ENCODE peak calls at places on chromosomes 16 and 17, in eight cellular contexts. B is adrenal gland, V is uterus, C is foreskin fibroblast, U is NB4, Q is A549, P is AG09309, W is pancreas. A is an unnamed sample.

GRCh38 chr16:54241525-54241924 is 45.1 kb downstream of the IRX3 start:
- DNase-seq in B (no peak), V (no peak), C (no peak), U (no peak), Q (no peak), P (no peak), W (no peak), A (no peak)

GRCh38 chr17:10836966-10837599 is 804 bp downstream of the PIRT start:
- DNase-seq in B (no peak), V (no peak), C (no peak), U (no peak), Q (no peak), P (no peak), W (no peak), A (no peak)

GRCh38 chr17:42107597-42108576 is 4.6 kb downstream of the DHX58 start:
- DNase-seq in B (peak), V (peak), C (no peak), U (peak), Q (peak), P (no peak), W (peak), A (peak)

GRCh38 chr17:46782250-46782953 is 36.1 kb downstream of the WNT3 start:
- DNase-seq in B (no peak), V (no peak), C (no peak), U (peak), Q (peak), P (no peak), W (no peak), A (peak)

GRCh38 chr17:63033142-63033541 is 67.1 kb downstream of the TANC2 start:
- DNase-seq in B (no peak), V (no peak), C (no peak), U (no peak), Q (no peak), P (no peak), W (no peak), A (no peak)

GRCh38 chr17:4986951-4987766 is at the start of gene CAMTA2:
- DNase-seq in B (peak), V (peak), C (peak), U (peak), Q (peak), P (no peak), W (peak), A (peak)

GRCh38 chr16:1958715-1959268 is 546 bp upstream of the NDUFB10 start:
- DNase-seq in B (peak), V (peak), C (no peak), U (no peak), Q (no peak), P (no peak), W (peak), A (no peak)

GRCh38 chr16:46727184-46727583 is 21.0 kb downstream of the MYLK3 start:
- DNase-seq in B (no peak), V (no peak), C (no peak), U (no peak), Q (no peak), P (no peak), W (no peak), A (no peak)

GRCh38 chr16:24838554-24839266 is 7.1 kb upstream of the SLC5A11 start:
- DNase-seq in B (no peak), V (no peak), C (peak), U (peak), Q (peak), P (peak), W (no peak), A (peak)

GRCh38 chr16:69476920-69477418 is 52.5 kb downstream of the CYB5B start:
- DNase-seq in B (peak), V (no peak), C (peak), U (no peak), Q (peak), P (peak), W (no peak), A (peak)

GRCh38 chr16:84302111-84302954 is 7.7 kb downstream of the WFDC1 start:
- DNase-seq in B (no peak), V (no peak), C (no peak), U (no peak), Q (no peak), P (no peak), W (no peak), A (no peak)

GRCh38 chr17:6398955-6399354 is 36.0 kb downstream of the AIPL1 start:
- DNase-seq in B (no peak), V (no peak), C (no peak), U (no peak), Q (no peak), P (no peak), W (no peak), A (no peak)

GRCh38 chr16:64253525-64253924 is 868.3 kb downstream of the CDH11 start:
- DNase-seq in B (no peak), V (no peak), C (no peak), U (no peak), Q (no peak), P (no peak), W (no peak), A (no peak)

GRCh38 chr17:75404739-75405364 is 626 bp downstream of the GRB2 start:
- DNase-seq in B (peak), V (peak), C (peak), U (peak), Q (peak), P (no peak), W (peak), A (peak)

GRCh38 chr17:40515491-40516041 is 14.1 kb upstream of the TNS4 start:
- DNase-seq in B (no peak), V (no peak), C (no peak), U (peak), Q (no peak), P (no peak), W (no peak), A (no peak)

GRCh38 chr16:6732166-6732565 is 600.5 kb upstream of the RBFOX1 start:
- DNase-seq in B (no peak), V (no peak), C (no peak), U (no peak), Q (no peak), P (no peak), W (no peak), A (no peak)

GRCh38 chr16:79762217-79762616 is 161.7 kb upstream of the MAF start:
- DNase-seq in B (no peak), V (no peak), C (no peak), U (no peak), Q (no peak), P (no peak), W (no peak), A (no peak)

GRCh38 chr17:19409509-19409908 is 1.5 kb upstream of the RNF112 start:
- DNase-seq in B (no peak), V (no peak), C (peak), U (no peak), Q (no peak), P (no peak), W (no peak), A (peak)

GRCh38 chr17:32488604-32489180 is 1.9 kb downstream of the CDK5R1 start:
- DNase-seq in B (no peak), V (no peak), C (no peak), U (no peak), Q (no peak), P (no peak), W (no peak), A (no peak)

GRCh38 chr17:43871947-43872690 is 25.1 kb downstream of the CD300LG start:
- DNase-seq in B (no peak), V (no peak), C (no peak), U (no peak), Q (no peak), P (no peak), W (no peak), A (no peak)

GRCh38 chr16:21645261-21645721 is 7.1 kb downstream of the IGSF6 start:
- DNase-seq in B (no peak), V (no peak), C (no peak), U (peak), Q (no peak), P (no peak), W (no peak), A (peak)

GRCh38 chr17:45715787-45716186 is 68.3 kb upstream of the CRHR1 start:
- DNase-seq in B (no peak), V (no peak), C (no peak), U (no peak), Q (no peak), P (no peak), W (no peak), A (no peak)

GRCh38 chr17:65756760-65757159 is 195.3 kb upstream of the AXIN2 start:
- DNase-seq in B (no peak), V (no peak), C (no peak), U (no peak), Q (no peak), P (no peak), W (no peak), A (no peak)

GRCh38 chr17:13244511-13244910 is 226.7 kb upstream of the ELAC2 start:
- DNase-seq in B (no peak), V (no peak), C (peak), U (no peak), Q (no peak), P (peak), W (no peak), A (no peak)

GRCh38 chr17:75774471-75774987 is 9.5 kb upstream of the GALK1 start:
- DNase-seq in B (peak), V (no peak), C (no peak), U (no peak), Q (no peak), P (no peak), W (no peak), A (no peak)

GRCh38 chr17:47164263-47164662 is 24.8 kb downstream of the CDC27 start:
- DNase-seq in B (no peak), V (no peak), C (no peak), U (no peak), Q (no peak), P (no peak), W (no peak), A (no peak)

DNA sequence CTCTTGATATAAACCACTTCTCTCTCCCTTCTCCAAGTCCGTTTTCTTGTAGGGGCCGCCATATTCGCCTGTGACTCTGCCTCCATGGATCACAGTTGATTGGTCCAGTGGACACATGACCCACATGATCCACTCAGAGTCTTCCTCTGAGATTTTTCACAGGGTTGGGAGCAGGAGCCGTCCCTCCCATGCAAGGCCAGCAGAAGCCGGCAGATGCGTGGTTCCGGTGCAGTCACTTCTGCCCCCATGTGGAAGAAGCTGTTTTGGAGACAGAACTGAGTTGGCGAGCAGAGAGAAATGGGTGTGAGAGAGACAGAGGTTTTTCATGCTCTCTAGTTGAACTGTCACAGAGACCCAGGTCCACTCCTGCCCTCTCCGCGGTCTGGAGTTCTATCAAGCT is 83.3 kb downstream of the C16orf95 start:
- DNase-seq in B (no peak), V (no peak), C (peak), U (peak), Q (no peak), P (no peak), W (no peak), A (peak)
- TF ChIP-seq CTCF in B (no peak), V (no peak), C (peak), U (no peak), Q (no peak), P (peak), W (no peak), A (peak)

GRCh38 chr17:78412403-78412802 is 34.0 kb downstream of the PGS1 start:
- DNase-seq in B (no peak), V (no peak), C (no peak), U (peak), Q (peak), P (no peak), W (no peak), A (peak)
- H3K4me3 ChIP-seq in B (no peak), V (no peak), C (no peak), U (no peak), Q (no peak), P (no peak), W (no peak), A (no peak)

GRCh38 chr17:1058423-1059130 is 61.6 kb downstream of the TIMM22 start:
- DNase-seq in B (peak), V (no peak), C (peak), U (peak), Q (peak), P (no peak), W (peak), A (peak)
- TF ChIP-seq CTCF in B (peak), V (no peak), C (peak), U (peak), Q (peak), P (peak), W (peak), A (peak)

GRCh38 chr17:76867578-76868175 is 527 bp upstream of the MGAT5B start:
- DNase-seq in B (peak), V (no peak), C (peak), U (no peak), Q (no peak), P (no peak), W (no peak), A (peak)
- H3K4me3 ChIP-seq in B (no peak), V (no peak), C (peak), U (no peak), Q (peak), P (no peak), W (peak), A (no peak)

A was measured in astrocyte of the spinal cord.